ENCODE peak calls at places on chromosome 13, in four cellular contexts. S, O, L and E are unnamed samples. For H3K36me3, the result is how much of the 10 kb centered on the place peaks cover.

GRCh38 chr13:28022848-28023518 is 34.5 kb upstream of the URAD start:
- DNase-seq in L (no peak), S (no peak), O (no peak), E (no peak)

GRCh38 chr13:47213057-47213456 is 316.2 kb upstream of the HTR2A start:
- DNase-seq in O (no peak), L (no peak), S (no peak), E (no peak)

GRCh38 chr13:71056581-71056980 is 810.4 kb downstream of the DACH1 start:
- DNase-seq in L (no peak), O (no peak), S (no peak), E (no peak)

GRCh38 chr13:85230754-85231153 is 568.5 kb downstream of the SLITRK6 start:
- DNase-seq in O (no peak), L (no peak), S (no peak), E (no peak)

GRCh38 chr13:23421596-23421995 is 11.9 kb downstream of the SACS start:
- DNase-seq in L (no peak), S (no peak), O (no peak), E (no peak)

GRCh38 chr13:22880756-22881701 is 299.8 kb upstream of the SGCG start:
- DNase-seq in O (no peak), S (no peak), L (no peak), E (no peak)

GRCh38 chr13:101627556-101627943 is 175.1 kb downstream of the ITGBL1 start:
- DNase-seq in O (no peak), S (no peak), L (no peak), E (no peak)

GRCh38 chr13:44313674-44314073 is 60.0 kb upstream of the SERP2 start:
- DNase-seq in L (no peak), S (no peak), O (no peak), E (no peak)

GRCh38 chr13:111919826-111920225 is 147.1 kb upstream of the SOX1 start:
- DNase-seq in O (no peak), S (no peak), L (no peak), E (no peak)

GRCh38 chr13:30466358-30466714 is 600 bp upstream of the HMGB1 start:
- DNase-seq in S (no peak), L (no peak), O (no peak), E (no peak)

GRCh38 chr13:35599385-35599784 is 122.9 kb upstream of the MAB21L1 start:
- DNase-seq in O (no peak), L (no peak), S (no peak), E (no peak)

GRCh38 chr13:44050450-44051063 is 170.9 kb downstream of the LACC1 start:
- DNase-seq in L (no peak), O (no peak), S (no peak), E (peak)

GRCh38 chr13:33276581-33276980 is 9.0 kb downstream of the STARD13 start:
- DNase-seq in L (no peak), S (no peak), O (no peak), E (no peak)

GRCh38 chr13:43270043-43270830 is 246.9 kb downstream of the DNAJC15 start:
- DNase-seq in O (no peak), S (no peak), L (no peak), E (no peak)

GRCh38 chr13:42653694-42654093 is 79.7 kb downstream of the TNFSF11 start:
- DNase-seq in S (no peak), O (no peak), L (no peak), E (no peak)

GRCh38 chr13:21872795-21873194 is 201.9 kb downstream of the FGF9 start:
- DNase-seq in L (no peak), S (no peak), O (no peak), E (no peak)

GRCh38 chr13:37510441-37510840 is 88.1 kb downstream of the POSTN start:
- DNase-seq in L (no peak), S (no peak), O (no peak), E (no peak)

GRCh38 chr13:48414501-48414900 is 1.6 kb upstream of the LPAR6 start:
- DNase-seq in L (no peak), S (no peak), O (no peak), E (no peak)

GRCh38 chr13:108859202-108860012 is 230.0 kb downstream of the MYO16 start:
- DNase-seq in O (no peak), S (no peak), L (no peak), E (no peak)

GRCh38 chr13:74346960-74347359 is 212.8 kb upstream of the KLF12 start:
- DNase-seq in S (no peak), O (no peak), L (no peak), E (no peak)

GRCh38 chr13:99992376-99992775 is 10.8 kb downstream of the ZIC2 start:
- DNase-seq in S (no peak), O (no peak), L (no peak), E (no peak)

GRCh38 chr13:57724486-57725272 is 93.1 kb downstream of the PCDH17 start:
- DNase-seq in O (no peak), L (no peak), S (no peak), E (no peak)

GRCh38 chr13:109144693-109145437 is 515.5 kb downstream of the MYO16 start:
- DNase-seq in S (no peak), O (no peak), L (no peak), E (no peak)

GRCh38 chr13:79631260-79631659 is 150.3 kb downstream of the NDFIP2 start:
- DNase-seq in L (no peak), O (no peak), S (no peak), E (peak)

GRCh38 chr13:42985312-42986175 is 6.5 kb downstream of the EPSTI1 start:
- DNase-seq in L (no peak), O (no peak), S (no peak), E (no peak)

GRCh38 chr13:74144269-74144668 is 10.1 kb upstream of the KLF12 start:
- DNase-seq in L (no peak), O (no peak), S (no peak), E (no peak)

GRCh38 chr13:60146491-60146890 is 17.2 kb downstream of the DIAPH3 start:
- DNase-seq in S (no peak), O (no peak), L (no peak), E (no peak)

GRCh38 chr13:39196957-39197644 is 158.8 kb downstream of the NHLRC3 start:
- DNase-seq in L (no peak), O (no peak), S (no peak), E (no peak)

GRCh38 chr13:32530841-32531253 is 7.7 kb downstream of the N4BP2L2 start:
- DNase-seq in O (no peak), S (no peak), L (no peak), E (no peak)

GRCh38 chr13:70218618-70219017 is 110.4 kb upstream of the KLHL1 start:
- DNase-seq in L (no peak), S (no peak), O (no peak), E (no peak)

GRCh38 chr13:105278797-105279425 is 1256.6 kb downstream of the EFNB2 start:
- DNase-seq in S (no peak), O (no peak), L (no peak), E (no peak)

GRCh38 chr13:23455401-23456185 is 22.1 kb upstream of the SACS start:
- DNase-seq in L (no peak), S (no peak), O (no peak), E (no peak)

DNA sequence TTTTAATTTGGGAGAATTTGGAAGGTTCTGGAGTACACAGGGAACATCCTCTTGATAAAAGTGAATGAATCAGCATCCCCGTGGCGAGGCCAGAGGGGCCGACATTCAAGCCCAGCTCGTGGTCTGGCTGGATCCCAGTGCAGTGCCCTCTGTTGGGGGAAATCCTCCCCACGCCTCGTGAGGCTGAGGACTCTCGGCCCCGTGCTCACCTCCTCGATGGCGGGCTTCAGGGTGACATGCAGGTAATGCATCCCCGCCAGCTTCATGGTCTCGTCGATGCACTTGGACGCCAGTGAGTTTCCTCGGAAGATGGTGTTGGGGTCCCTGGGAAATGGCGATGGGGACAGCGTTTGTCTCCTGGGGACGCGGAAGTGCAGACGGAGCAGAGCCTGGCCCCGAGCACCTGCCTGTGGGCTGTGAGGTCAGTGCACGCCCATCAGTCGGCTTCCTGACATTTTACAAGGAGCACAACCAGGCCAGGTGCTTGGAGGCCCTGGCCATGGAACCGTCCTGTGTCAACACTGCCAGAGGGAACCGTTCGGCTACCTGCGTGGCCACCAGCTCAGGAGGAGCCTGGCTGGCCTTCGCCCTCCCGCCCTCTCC is 43.3 kb upstream of the C13orf46 start:
- DNase-seq in O (no peak), S (no peak), L (peak), E (peak)
- TF ChIP-seq CTCF in O (no peak), S (no peak), L (no peak), E (peak)

DNA sequence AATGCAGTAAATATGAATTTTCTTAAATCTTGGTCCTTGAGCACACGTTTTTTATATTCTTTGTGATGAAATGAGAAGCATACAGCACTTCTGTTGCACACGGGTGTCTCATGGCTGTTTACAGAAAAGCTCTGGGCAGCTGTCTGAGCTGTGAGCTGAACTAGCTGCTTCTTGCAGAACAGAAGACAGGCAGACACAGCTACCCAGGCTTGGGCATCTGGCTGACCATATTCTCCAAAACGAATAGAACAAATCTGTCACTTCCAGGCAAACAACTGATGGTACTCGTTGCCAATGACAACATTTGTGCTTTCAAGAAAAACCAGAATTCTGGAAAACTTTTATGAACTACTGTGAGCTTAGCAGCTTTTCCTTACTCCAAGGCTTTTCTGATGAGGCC is 16.2 kb downstream of the PCID2 start:
- DNase-seq in O (no peak), S (no peak), L (no peak), E (no peak)
- H3K36me3 ChIP-seq in O (under half), S (half or more), L (half or more), E (under half)

GRCh38 chr13:96819375-96819774 is 174.9 kb downstream of the OXGR1 start:
- DNase-seq in S (no peak), L (no peak), O (no peak), E (no peak)

GRCh38 chr13:96821381-96821780 is 172.9 kb downstream of the OXGR1 start:
- DNase-seq in O (no peak), L (no peak), S (no peak), E (no peak)

GRCh38 chr13:96821971-96822370 is 172.3 kb downstream of the OXGR1 start:
- DNase-seq in O (no peak), S (no peak), L (no peak), E (no peak)

GRCh38 chr13:96824110-96824509 is 170.2 kb downstream of the OXGR1 start:
- DNase-seq in O (no peak), L (no peak), S (no peak), E (no peak)

GRCh38 chr13:96822900-96823299 is 171.4 kb downstream of the OXGR1 start:
- DNase-seq in L (no peak), S (no peak), O (no peak), E (no peak)
- TF ChIP-seq CTCF in L (no peak), S (no peak), O (no peak), E (no peak)

GRCh38 chr13:110280996-110281688 is 25.8 kb downstream of the COL4A1 start:
- DNase-seq in S (peak), L (peak), O (no peak), E (no peak)
- H3K36me3 ChIP-seq in S (under half), L (under half), O (under half), E (under half)

DNA sequence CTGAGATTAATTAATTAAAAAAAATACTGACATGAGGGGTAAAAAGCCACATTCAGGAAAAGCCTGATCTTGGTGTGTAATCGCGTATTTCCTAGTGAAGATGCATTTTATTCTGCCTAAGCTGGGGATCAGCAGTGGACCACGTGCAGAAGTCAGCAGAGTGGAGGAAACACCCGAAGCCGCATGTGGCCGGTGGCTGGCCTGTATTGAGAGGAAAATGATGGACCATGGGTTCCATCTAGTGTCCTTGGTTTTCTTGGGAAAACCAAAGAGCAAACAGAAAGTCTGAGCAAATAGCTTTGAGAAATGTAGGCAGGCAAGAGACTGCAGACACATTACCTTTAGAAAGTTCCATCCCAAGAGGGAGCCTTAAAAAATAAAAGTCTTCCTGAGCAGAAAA is 23.7 kb upstream of the SHISA2 start:
- DNase-seq in L (no peak), S (no peak), O (no peak), E (no peak)
- TF ChIP-seq CTCF in L (no peak), S (no peak), O (no peak), E (no peak)

GRCh38 chr13:98888222-98888889 is 89.5 kb downstream of the DOCK9 start:
- DNase-seq in O (no peak), S (no peak), L (no peak), E (no peak)
- H3K36me3 ChIP-seq in O (under half), S (half or more), L (under half), E (half or more)

GRCh38 chr13:86562876-86563275 is 763.7 kb upstream of the SLITRK6 start:
- DNase-seq in L (no peak), O (no peak), S (no peak), E (no peak)

GRCh38 chr13:86563308-86563707 is 764.1 kb upstream of the SLITRK6 start:
- DNase-seq in S (no peak), L (no peak), O (no peak), E (no peak)

GRCh38 chr13:86569119-86569518 is 769.9 kb upstream of the SLITRK6 start:
- DNase-seq in S (no peak), L (no peak), O (no peak), E (no peak)

GRCh38 chr13:86569974-86570373 is 770.8 kb upstream of the SLITRK6 start:
- DNase-seq in S (no peak), O (no peak), L (no peak), E (no peak)

DNA sequence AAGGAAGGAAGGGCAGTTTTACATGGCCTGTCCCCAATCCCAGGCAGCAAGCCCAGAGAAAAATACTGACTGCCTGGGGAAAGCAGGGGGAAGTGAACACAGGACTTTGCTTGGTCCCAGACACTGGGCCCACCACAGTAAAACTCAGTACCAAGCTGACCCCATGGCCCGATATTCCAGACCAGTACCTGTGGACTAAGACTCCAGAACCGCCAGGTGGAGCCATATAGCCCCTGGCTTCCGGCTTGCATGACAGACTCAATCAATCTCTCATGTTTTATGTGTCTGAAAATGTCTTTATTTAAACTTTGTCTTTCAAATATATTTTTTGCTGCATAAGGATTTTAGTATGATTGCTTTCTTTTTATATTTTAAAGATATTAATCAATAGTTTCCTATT is 767.9 kb upstream of the SLITRK6 start:
- DNase-seq in O (no peak), S (no peak), L (no peak), E (no peak)
- TF ChIP-seq CTCF in O (no peak), S (no peak), L (no peak), E (no peak)

DNA sequence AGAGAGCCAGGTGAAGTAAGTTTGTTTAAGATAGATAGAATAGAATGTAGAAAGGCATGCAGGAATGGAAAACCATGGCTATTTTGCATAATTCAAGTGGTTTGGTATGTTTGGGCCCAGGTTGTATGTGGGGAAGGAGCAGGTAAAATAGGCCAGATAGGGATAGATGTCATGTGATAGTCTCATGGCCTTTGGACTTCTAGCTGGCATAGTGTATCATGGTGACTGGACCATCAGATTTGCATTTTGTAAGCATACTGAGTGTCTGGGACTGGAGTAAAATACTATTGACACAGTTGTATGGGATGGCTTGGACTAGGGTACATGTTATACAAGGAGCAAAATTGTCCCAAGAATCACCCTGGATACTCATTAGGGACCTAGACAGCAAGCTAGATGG is 38.9 kb downstream of the COG3 start:
- DNase-seq in S (no peak), O (no peak), L (no peak), E (no peak)
- H3K36me3 ChIP-seq in S (half or more), O (under half), L (half or more), E (under half)

DNA sequence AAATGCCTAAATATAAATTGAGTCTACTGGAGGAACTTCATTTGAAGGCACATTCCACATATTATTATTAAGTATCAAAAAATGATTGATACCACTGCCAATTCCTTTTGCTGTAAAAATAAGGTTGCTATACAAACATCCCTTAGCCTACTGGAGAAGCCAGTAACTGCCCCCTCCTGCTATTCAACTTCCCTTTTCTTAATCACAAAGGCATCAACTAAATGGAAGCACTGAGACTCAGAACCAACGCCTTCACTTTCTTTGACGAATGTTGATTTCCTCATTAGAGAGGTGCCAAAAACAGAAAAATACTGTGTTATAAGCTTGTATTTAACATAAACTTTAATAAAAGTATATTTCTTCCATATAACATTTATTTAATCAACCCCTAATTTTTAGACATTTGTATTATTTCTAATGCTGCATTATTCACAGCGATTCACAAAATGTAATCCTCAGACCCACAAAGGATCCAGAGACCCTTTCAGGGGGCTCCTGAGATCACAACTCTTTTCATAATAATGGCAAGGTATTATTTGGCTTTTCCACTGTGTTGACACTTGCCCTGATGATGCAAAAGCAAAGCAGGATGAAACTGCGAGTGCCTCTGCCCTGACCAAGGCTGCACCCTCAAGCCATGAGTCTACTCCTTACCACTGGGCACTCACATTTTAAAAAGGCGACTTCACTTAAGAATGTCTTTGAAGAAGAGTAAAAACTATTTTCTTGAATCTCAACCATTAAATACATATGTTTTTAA is 11.6 kb downstream of the ELF1 start:
- DNase-seq in L (no peak), O (no peak), S (no peak), E (no peak)
- TF ChIP-seq CTCF in L (no peak), O (no peak), S (no peak), E (no peak)